ENCODE peak calls at places on chromosomes 4 and X, in seven cellular contexts. O is GM20000; F is G401; Z is NK-92 treated with Interleukin-12 subunit alpha and Interleukin-12 subunit beta, amount 100 ng/mL, for 24 hours; G is AG08396; U is iPS DF 19.7; L is retinal pigment epithelial cell. C is an unnamed sample.

GRCh38 chrX:15277594-15277993 is 7.7 kb upstream of the ASB9 start:
- DNase-seq in O (no peak), F (no peak), Z (no peak), G (no peak), U (no peak), L (no peak), C (no peak)

GRCh38 chr4:182752158-182752910 is 164.9 kb downstream of the DCTD start:
- DNase-seq in O (no peak), F (no peak), Z (no peak), G (no peak), U (peak; percentile 23), L (no peak), C (no peak)

GRCh38 chrX:70825366-70825765 is 83.1 kb downstream of the TEX11 start:
- DNase-seq in O (no peak), F (no peak), Z (no peak), G (no peak), U (no peak), L (no peak), C (no peak)

GRCh38 chr4:73713650-73714049 is 26.7 kb upstream of the CXCL8 start:
- DNase-seq in O (no peak), F (no peak), Z (no peak), G (no peak), U (no peak), L (no peak), C (no peak)

GRCh38 chr4:158850800-158851644 is 82.2 kb downstream of the FNIP2 start:
- DNase-seq in O (peak; percentile 17), F (peak; percentile 52), Z (no peak), G (peak; percentile 10), U (no peak), L (no peak), C (peak; percentile 37)

GRCh38 chr4:118684873-118685811 is at the start of gene METTL14:
- DNase-seq in O (peak; percentile 84), F (peak; percentile 93), Z (peak; percentile 76), G (peak; percentile 86), U (peak; percentile 80), L (peak; percentile 61), C (peak; percentile 91)

GRCh38 chrX:10904220-10904619 is 206.9 kb upstream of the HCCS start:
- DNase-seq in O (no peak), F (no peak), Z (no peak), G (no peak), U (no peak), L (no peak), C (no peak)

GRCh38 chr4:156559346-156559745 is 412.3 kb downstream of the PDGFC start:
- DNase-seq in O (no peak), F (no peak), Z (no peak), G (no peak), U (no peak), L (no peak), C (no peak)

GRCh38 chrX:129759576-129760061 is 20.1 kb upstream of the SASH3 start:
- DNase-seq in O (no peak), F (peak; percentile 3), Z (peak; percentile 52), G (peak; percentile 61), U (no peak), L (peak; percentile 29), C (peak; percentile 2)

GRCh38 chr4:147334478-147334877 is 146.4 kb upstream of the EDNRA start:
- DNase-seq in O (no peak), F (no peak), Z (no peak), G (peak; percentile 12), U (no peak), L (no peak), C (no peak)

GRCh38 chrX:55816023-55816422 is 98.5 kb downstream of the RRAGB start:
- DNase-seq in O (no peak), F (no peak), Z (no peak), G (no peak), U (no peak), L (no peak), C (no peak)

C was measured in Caki2.